ENCODE peak calls at places on chromosomes 1 and 21, in six cellular contexts. D is OCI-LY7, I is Peyer's patch, K is pancreas, T is left lung, R is cardiac muscle cell. H is an unnamed sample.

GRCh38 chr1:12505639-12506311 is 112.2 kb downstream of the DHRS3 start:
- DNase-seq in T (no peak), I (no peak), D (no peak), K (no peak), R (no peak), H (no peak)

GRCh38 chr1:4724001-4724400 is 69.6 kb downstream of the AJAP1 start:
- DNase-seq in R (no peak), D (no peak), K (no peak), T (no peak), I (no peak), H (no peak)

GRCh38 chr1:25458550-25459298 is 28.0 kb downstream of the MACO1 start:
- DNase-seq in T (no peak), R (no peak), I (no peak), K (no peak), D (no peak), H (no peak)

GRCh38 chr1:236489710-236490377 is 33.9 kb upstream of the LGALS8 start:
- DNase-seq in T (no peak), R (peak; percentile 71), D (peak; percentile 60), I (no peak), K (peak; percentile 65), H (no peak)

GRCh38 chr1:236143104-236143948 is 987 bp downstream of the GPR137B start:
- DNase-seq in R (no peak), K (no peak), I (no peak), T (no peak), D (no peak), H (no peak)

GRCh38 chr1:23772049-23772853 is 6.0 kb upstream of the PITHD1 start:
- DNase-seq in T (peak; percentile 87), R (peak; percentile 88), K (peak; percentile 87), D (peak; percentile 87), I (peak; percentile 96), H (peak; percentile 86)

GRCh38 chr1:215606564-215607168 is 39.6 kb downstream of the KCTD3 start:
- DNase-seq in K (no peak), T (no peak), I (no peak), D (peak; percentile 4), R (no peak), H (no peak)

GRCh38 chr1:66533804-66534745 is at the start of gene SGIP1:
- DNase-seq in I (peak; percentile 55), D (no peak), K (no peak), T (peak; percentile 57), R (peak; percentile 67), H (peak; percentile 37)

GRCh38 chr1:235825229-235825628 is 41.5 kb downstream of the LYST start:
- DNase-seq in K (no peak), R (no peak), T (no peak), I (no peak), D (no peak), H (no peak)

GRCh38 chr21:31279986-31280385 is 64.1 kb downstream of the TIAM1 start:
- DNase-seq in R (no peak), T (no peak), D (no peak), K (no peak), I (no peak), H (no peak)

GRCh38 chr1:219323426-219323825 is 149.7 kb downstream of the LYPLAL1 start:
- DNase-seq in I (no peak), D (no peak), K (no peak), R (no peak), T (no peak), H (no peak)

GRCh38 chr21:46459356-46460112 is 843 bp downstream of the DIP2A start:
- DNase-seq in R (peak; percentile 10), T (peak; percentile 51), I (peak; percentile 66), D (peak; percentile 18), K (peak; percentile 45), H (peak; percentile 71)

GRCh38 chr21:45080639-45081414 is 6.4 kb downstream of the ADARB1 start:
- DNase-seq in D (no peak), R (no peak), T (no peak), K (no peak), I (peak; percentile 53), H (no peak)

GRCh38 chr1:214213136-214213535 is 67.8 kb upstream of the SMYD2 start:
- DNase-seq in R (no peak), D (no peak), K (no peak), T (no peak), I (no peak), H (no peak)

GRCh38 chr1:224700915-224701531 is 84.9 kb downstream of the CNIH3 start:
- DNase-seq in R (peak; percentile 6), D (peak; percentile 68), K (no peak), T (no peak), I (no peak), H (no peak)

GRCh38 chr1:48524892-48525467 is 53.0 kb upstream of the SPATA6 start:
- DNase-seq in I (no peak), R (no peak), D (no peak), T (no peak), K (no peak), H (no peak)

GRCh38 chr1:12231276-12231595 is 1.4 kb downstream of the VPS13D start:
- DNase-seq in T (no peak), D (no peak), K (no peak), I (no peak), R (no peak), H (no peak)

GRCh38 chr1:54125671-54126070 is 27.1 kb downstream of the CDCP2 start:
- DNase-seq in D (no peak), T (no peak), K (peak; percentile 64), R (peak; percentile 46), I (no peak), H (peak; percentile 63)

GRCh38 chr1:24913274-24913604 is 16.8 kb downstream of the RUNX3 start:
- DNase-seq in I (no peak), T (no peak), D (no peak), K (no peak), R (no peak), H (peak; percentile 39)

GRCh38 chr1:93779540-93780121 is 98.0 kb upstream of the BCAR3 start:
- DNase-seq in D (no peak), R (no peak), K (no peak), T (no peak), I (no peak), H (no peak)

GRCh38 chr1:43776043-43776761 is 68.9 kb downstream of the ST3GAL3 start:
- DNase-seq in R (no peak), K (no peak), T (no peak), I (no peak), D (no peak), H (no peak)

GRCh38 chr1:208242829-208243521 is 1.2 kb downstream of the PLXNA2 start:
- DNase-seq in K (peak; percentile 45), D (no peak), R (peak; percentile 57), T (no peak), I (peak; percentile 51), H (peak; percentile 70)

GRCh38 chr1:96362623-96363022 is 359.0 kb upstream of the PTBP2 start:
- DNase-seq in D (no peak), K (no peak), I (no peak), T (no peak), R (no peak), H (no peak)

GRCh38 chr1:39640861-39641260 is 1.4 kb upstream of the HEYL start:
- DNase-seq in K (no peak), I (no peak), D (no peak), T (no peak), R (no peak), H (no peak)

GRCh38 chr1:30359821-30360220 is 363.6 kb downstream of the MATN1 start:
- DNase-seq in I (no peak), R (no peak), D (no peak), T (no peak), K (no peak), H (no peak)

GRCh38 chr1:183993132-183993531 is 44.4 kb downstream of the COLGALT2 start:
- DNase-seq in D (no peak), R (no peak), I (no peak), K (no peak), T (no peak), H (no peak)

GRCh38 chr1:4027492-4028138 is 127.5 kb upstream of the C1orf174 start:
- DNase-seq in I (peak; percentile 83), D (peak; percentile 96), R (no peak), T (no peak), K (no peak), H (no peak)

GRCh38 chr1:21881250-21881649 is 55.9 kb downstream of the HSPG2 start:
- DNase-seq in K (no peak), R (no peak), I (no peak), D (no peak), T (no peak), H (no peak)
- H3K36me3 ChIP-seq in K (peaks cover 18% of the 10 kb centered on the region), R (peaks cover 23% of the 10 kb centered on the region), I (no peaks in the 10 kb centered on the region), D (no peaks in the 10 kb centered on the region), T (peaks cover 87% of the 10 kb centered on the region), H (peaks cover 7% of the 10 kb centered on the region)

DNA sequence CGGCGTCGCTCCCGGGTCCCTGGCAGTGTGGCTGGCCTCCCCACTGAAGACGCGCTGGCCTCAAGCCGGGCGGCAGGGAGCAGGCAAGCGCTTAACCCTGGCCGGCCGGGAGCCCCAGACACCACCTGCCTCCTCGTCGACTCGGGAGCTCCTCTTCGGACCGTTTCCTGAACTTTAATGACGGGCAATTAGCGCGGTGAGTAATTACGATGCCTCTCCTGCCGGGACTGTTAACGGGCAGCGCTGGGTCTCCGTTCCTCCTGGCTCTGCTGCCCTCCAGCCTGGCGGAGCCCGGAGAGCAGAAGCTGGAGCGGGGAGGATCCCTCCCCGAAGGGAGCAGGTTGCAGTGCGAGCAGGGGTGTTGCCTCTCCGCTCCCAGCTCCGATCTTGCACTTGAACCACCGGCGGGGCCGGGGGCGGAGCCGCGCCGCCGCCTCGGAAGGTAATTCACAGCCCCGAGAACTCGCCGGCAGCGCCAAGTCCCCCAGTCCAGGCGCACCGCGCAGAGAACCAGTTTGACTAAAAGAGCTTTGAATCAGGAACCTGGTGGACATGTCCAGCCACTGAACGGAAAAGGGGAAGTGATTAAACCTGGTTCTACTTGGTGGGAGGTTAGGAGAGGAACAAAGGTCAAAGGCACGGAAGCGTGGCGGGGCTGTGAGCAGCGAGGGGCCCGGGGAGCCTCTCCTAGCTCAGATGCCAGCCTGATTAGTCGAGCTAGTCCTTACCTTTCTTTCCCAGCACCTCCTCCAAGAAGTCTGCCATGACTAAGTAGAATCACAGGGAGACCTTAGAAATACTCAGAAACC is 18.3 kb upstream of the PLEKHA6 start:
- DNase-seq in K (peak; percentile 57), D (no peak), T (peak; percentile 58), I (peak; percentile 76), R (peak; percentile 69), H (peak; percentile 63)
- TF ChIP-seq CTCF in K (no peak), D (no peak), T (no peak), I (peak; percentile 2), R (no peak), H (no peak)

DNA sequence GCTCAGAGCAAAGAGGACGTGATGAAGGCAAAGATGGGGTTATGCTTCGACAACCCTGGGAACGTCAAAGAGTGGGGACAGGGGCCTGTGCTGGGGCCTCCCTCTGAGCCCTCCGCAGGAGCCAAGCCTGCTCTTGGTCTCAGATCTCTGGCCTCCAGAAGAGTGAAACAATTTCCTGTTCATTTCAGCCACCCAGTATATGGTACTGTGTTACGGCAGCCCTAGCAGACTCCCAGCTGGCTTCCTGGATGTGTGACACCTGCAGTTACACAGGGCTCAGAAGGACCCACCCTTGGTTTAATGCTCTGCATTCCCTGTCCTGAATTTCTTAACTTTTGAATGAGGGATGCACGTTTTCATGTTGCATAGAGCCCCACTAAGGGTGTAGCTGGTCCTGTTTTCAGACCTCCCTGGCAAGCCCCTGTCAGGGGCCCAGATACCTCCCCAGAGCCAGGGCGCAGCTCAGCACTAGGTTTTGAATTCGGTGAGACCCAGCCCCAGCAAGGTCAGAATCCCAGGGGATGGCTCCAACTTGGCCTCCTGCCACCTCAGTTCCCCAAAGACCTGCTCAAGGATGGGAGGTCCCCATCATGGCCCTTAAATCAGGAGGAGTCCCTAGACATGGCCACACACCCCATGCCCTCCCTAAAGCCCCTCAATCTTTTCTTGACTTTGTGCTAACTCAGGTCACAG is 79.0 kb upstream of the IFFO2 start:
- DNase-seq in I (peak; percentile 27), D (peak; percentile 11), T (no peak), K (no peak), R (no peak), H (no peak)
- H3K27ac ChIP-seq in I (no peak overlapping the region), D (no peak overlapping the region), T (no peak overlapping the region), K (no peak overlapping the region), R (no peak overlapping the region), H (no peak overlapping the region)

GRCh38 chr1:27358928-27359313 is 7.8 kb downstream of the MAP3K6 start:
- DNase-seq in K (no peak), D (no peak), I (no peak), R (no peak), T (no peak), H (no peak)
- H3K36me3 ChIP-seq in K (no peaks in the 10 kb centered on the region), D (no peaks in the 10 kb centered on the region), I (no peaks in the 10 kb centered on the region), R (no peaks in the 10 kb centered on the region), T (peaks cover 100% of the 10 kb centered on the region), H (no peaks in the 10 kb centered on the region)